ENCODE peak calls at places on chromosomes 4 and X, in eight cellular contexts. R, O, Z, K, W, U, Q and H are unnamed samples.

GRCh38 chr4:15605537-15605936 is 49.6 kb downstream of the FBXL5 start:
- DNase-seq in R (no peak), Z (no peak), U (no peak), O (no peak), Q (no peak), W (no peak), K (no peak), H (no peak)

GRCh38 chrX:105191878-105192277 is 28.6 kb downstream of the TEX13A start:
- DNase-seq in Q (peak; percentile 18), W (peak; percentile 1), O (no peak), Z (peak; percentile 6), R (no peak), K (peak; percentile 1), U (peak; percentile 50), H (no peak)

GRCh38 chrX:110244951-110245480 is 72.9 kb downstream of the AMMECR1 start:
- DNase-seq in Q (peak; percentile 39), K (no peak), U (no peak), R (no peak), O (no peak), Z (no peak), W (no peak), H (no peak)

GRCh38 chrX:32572644-32573043 is 638.7 kb downstream of the DMD start:
- DNase-seq in Q (no peak), U (peak; percentile 6), Z (no peak), K (no peak), R (no peak), O (no peak), W (no peak), H (no peak)

GRCh38 chr4:11042760-11043159 is 358.2 kb upstream of the CLNK start:
- DNase-seq in K (no peak), W (no peak), Q (no peak), R (no peak), Z (no peak), O (no peak), U (no peak), H (no peak)

GRCh38 chrX:2507904-2508630 is 7.3 kb upstream of the DHRSX start:
- DNase-seq in Z (no peak), R (no peak), Q (no peak), W (no peak), U (no peak), K (no peak), O (no peak), H (no peak)

GRCh38 chr4:122045533-122045932 is 93.7 kb upstream of the TRPC3 start:
- DNase-seq in Z (peak; percentile 12), Q (peak; percentile 92), K (peak; percentile 97), U (peak; percentile 100), R (no peak), O (no peak), W (peak; percentile 78), H (no peak)

GRCh38 chr4:10582059-10582686 is 102.4 kb downstream of the CLNK start:
- DNase-seq in R (no peak), W (peak; percentile 56), Q (peak; percentile 74), Z (peak; percentile 46), O (no peak), U (peak; percentile 69), K (no peak), H (no peak)

GRCh38 chr4:21113496-21114213 is 413.4 kb downstream of the PACRGL start:
- DNase-seq in W (peak; percentile 84), K (peak; percentile 23), O (no peak), U (peak; percentile 63), Z (no peak), Q (peak; percentile 79), R (no peak), H (no peak)

GRCh38 chr4:41327770-41328169 is 71.0 kb downstream of the UCHL1 start:
- DNase-seq in O (no peak), U (no peak), Z (no peak), Q (no peak), R (no peak), K (no peak), W (no peak), H (no peak)

GRCh38 chr4:75345436-75345835 is 168.8 kb downstream of the RCHY1 start:
- DNase-seq in Q (peak; percentile 1), U (no peak), O (no peak), W (no peak), R (no peak), K (peak; percentile 8), Z (no peak), H (no peak)